ENCODE peak calls at places on chromosomes 1 and 21, in five cellular contexts. H, W, F, A and O are unnamed samples. For H3K4me1, the result is how much of the 10 kb centered on the place peaks cover.

GRCh38 chr1:201904579-201904978 is 15.9 kb downstream of the SHISA4 start:
- DNase-seq in H (no peak), W (no peak), F (no peak), A (no peak), O (no peak)

GRCh38 chr1:20250346-20250989 is 40.2 kb upstream of the VWA5B1 start:
- DNase-seq in W (no peak), H (no peak), A (no peak), F (no peak), O (no peak)

GRCh38 chr1:32791881-32792280 is 25.3 kb downstream of the YARS1 start:
- DNase-seq in A (no peak), H (no peak), W (no peak), F (no peak), O (no peak)

GRCh38 chr1:185556551-185556950 is 177.6 kb upstream of the HMCN1 start:
- DNase-seq in F (no peak), H (no peak), W (no peak), A (no peak), O (no peak)

GRCh38 chr1:19639999-19640362 is 4.1 kb upstream of the NBL1 start:
- DNase-seq in A (no peak), W (no peak), F (no peak), H (no peak), O (no peak)

GRCh38 chr1:107669996-107670395 is 295.0 kb downstream of the VAV3 start:
- DNase-seq in A (peak), F (peak), W (no peak), H (no peak), O (no peak)

GRCh38 chr1:180235077-180235501 is 5.0 kb downstream of the LHX4 start:
- DNase-seq in A (no peak), H (no peak), F (no peak), W (peak), O (no peak)

GRCh38 chr1:175599212-175599681 is 144.1 kb downstream of the TNR start:
- DNase-seq in A (no peak), W (peak), F (no peak), H (no peak), O (no peak)

GRCh38 chr1:165532053-165532452 is 11.7 kb upstream of the LRRC52 start:
- DNase-seq in W (no peak), H (no peak), F (no peak), A (no peak), O (no peak)

GRCh38 chr1:83838573-83838972 is 160.4 kb downstream of the TTLL7 start:
- DNase-seq in W (no peak), H (no peak), F (no peak), A (no peak), O (no peak)

GRCh38 chr1:183778568-183779433 is 26.1 kb upstream of the RGL1 start:
- DNase-seq in W (no peak), H (no peak), F (peak), A (no peak), O (no peak)

GRCh38 chr1:3174487-3175247 is 105.7 kb downstream of the PRDM16 start:
- DNase-seq in H (no peak), W (no peak), F (peak), A (peak), O (no peak)

GRCh38 chr1:177857285-177857684 is 112.6 kb downstream of the SEC16B start:
- DNase-seq in H (no peak), W (no peak), A (no peak), F (no peak), O (no peak)

GRCh38 chr1:206678490-206678889 is 6.2 kb upstream of the MAPKAPK2 start:
- DNase-seq in A (no peak), H (no peak), W (no peak), F (no peak), O (no peak)

GRCh38 chr1:237864338-237865244 is 26.1 kb downstream of the ZP4 start:
- DNase-seq in H (no peak), W (peak), F (peak), A (peak), O (no peak)

GRCh38 chr1:103145449-103145848 is 37.1 kb upstream of the COL11A1 start:
- DNase-seq in W (no peak), H (no peak), A (no peak), F (no peak), O (no peak)

GRCh38 chr1:42886046-42886739 is 39.8 kb downstream of the ZNF691 start:
- DNase-seq in H (no peak), A (no peak), F (no peak), W (no peak), O (no peak)

GRCh38 chr1:164440222-164440621 is 118.8 kb upstream of the PBX1 start:
- DNase-seq in A (no peak), W (peak), H (no peak), F (peak), O (no peak)

GRCh38 chr1:224785622-224786021 is 143.9 kb upstream of the DNAH14 start:
- DNase-seq in W (no peak), H (no peak), F (no peak), A (no peak), O (no peak)

GRCh38 chr1:31920986-31921385 is 17.2 kb downstream of the PTP4A2 start:
- DNase-seq in W (no peak), H (no peak), F (no peak), A (no peak), O (no peak)

GRCh38 chr1:15616704-15617172 is 520 bp upstream of the DDI2 start:
- DNase-seq in W (peak), F (no peak), H (no peak), A (no peak), O (no peak)

GRCh38 chr21:38832664-38833063 is 26.9 kb downstream of the ETS2 start:
- DNase-seq in H (no peak), F (no peak), W (no peak), A (no peak), O (no peak)

GRCh38 chr21:38834725-38835124 is 29.0 kb downstream of the ETS2 start:
- DNase-seq in W (no peak), F (no peak), H (no peak), A (no peak), O (no peak)

GRCh38 chr21:38830667-38831525 is 25.2 kb downstream of the ETS2 start:
- DNase-seq in H (no peak), F (no peak), A (no peak), W (no peak), O (no peak)

GRCh38 chr21:38831526-38832467 is 26.1 kb downstream of the ETS2 start:
- DNase-seq in W (no peak), A (peak), H (peak), F (peak), O (no peak)

DNA sequence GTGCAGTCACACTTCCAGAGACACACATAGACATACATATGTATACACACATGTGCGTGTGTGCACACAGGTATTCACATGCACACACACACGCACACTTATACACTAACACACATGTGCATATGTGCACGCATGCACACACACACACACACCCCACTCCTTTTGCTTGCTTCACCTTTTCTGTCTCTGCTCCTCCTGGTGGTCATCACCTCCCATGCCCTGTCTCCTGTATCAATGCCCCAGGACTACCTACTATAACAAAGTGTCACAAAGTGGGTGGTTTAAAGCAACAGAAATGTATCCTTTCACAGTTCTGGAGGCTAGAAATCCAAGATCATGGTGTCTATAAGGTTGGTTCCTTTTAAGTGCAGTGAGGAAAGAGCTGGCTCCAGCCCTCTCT is 27.4 kb downstream of the ETS2 start:
- DNase-seq in W (peak), A (no peak), H (no peak), F (no peak), O (no peak)
- TF ChIP-seq CTCF in W (peak), A (no peak), H (peak), F (no peak), O (no peak)

GRCh38 chr1:26287033-26287711 is 7.3 kb downstream of the SH3BGRL3 start:
- DNase-seq in W (no peak), A (peak), F (peak), H (peak), O (peak)
- H3K4me1 ChIP-seq in W (under half), A (under half), F (half or more), H (half or more), O (half or more)

DNA sequence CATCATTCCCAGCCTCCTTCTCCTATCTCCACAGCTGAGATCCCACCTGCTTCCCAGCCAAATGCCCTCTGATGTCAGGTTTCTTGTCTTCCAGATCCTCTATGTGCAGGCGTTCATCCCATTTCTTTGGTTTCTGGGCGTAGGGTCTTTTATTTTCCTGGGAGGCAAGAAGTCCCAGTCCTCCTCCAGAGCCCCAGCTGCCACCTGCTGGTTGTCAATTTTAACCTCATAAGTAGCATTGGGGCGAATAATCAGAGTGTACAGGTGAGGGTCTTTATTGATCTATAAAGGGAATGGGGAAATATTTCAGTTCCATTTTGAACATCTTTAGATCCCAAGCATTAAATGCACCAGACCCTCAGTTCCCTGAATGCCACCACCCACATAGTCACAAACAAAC is 47.2 kb upstream of the EPS15 start:
- DNase-seq in W (no peak), A (no peak), F (no peak), H (no peak), O (no peak)
- TF ChIP-seq CTCF in W (peak), A (no peak), F (peak), H (peak), O (no peak)

GRCh38 chr1:161013104-161013590 is 7.8 kb downstream of the F11R start:
- DNase-seq in W (no peak), H (no peak), F (no peak), A (no peak), O (no peak)

GRCh38 chr1:161012420-161012819 is 8.5 kb downstream of the F11R start:
- DNase-seq in A (no peak), W (no peak), H (no peak), F (no peak), O (no peak)

GRCh38 chr1:161017756-161018630 is 3.0 kb downstream of the F11R start:
- DNase-seq in A (no peak), F (no peak), W (no peak), H (no peak), O (no peak)

GRCh38 chr1:161009602-161010211 is 11.2 kb downstream of the F11R start:
- DNase-seq in W (no peak), A (no peak), H (no peak), F (no peak), O (no peak)

GRCh38 chr1:161013591-161014513 is 7.1 kb downstream of the F11R start:
- DNase-seq in H (peak), W (peak), A (peak), F (peak), O (peak)
- H3K4me1 ChIP-seq in H (under half), W (under half), A (under half), F (under half), O (under half)